ENCODE peak calls at places on chromosomes 3 and 15, in four cellular contexts. P is fibroblast of the conjunctiva, E is GDM1, L is Ammon's horn. Q is an unnamed sample.

GRCh38 chr3:155173771-155174170 is 93.7 kb downstream of the MME start:
- DNase-seq in L (no peak), E (no peak), P (no peak), Q (no peak)

GRCh38 chr15:50219820-50220219 is 37.8 kb downstream of the SLC27A2 start:
- DNase-seq in P (no peak), L (no peak), E (no peak), Q (peak; percentile 8)

GRCh38 chr3:136919799-136920580 is 37.8 kb upstream of the IL20RB start:
- DNase-seq in E (no peak), P (no peak), L (no peak), Q (no peak)

GRCh38 chr15:47404877-47405276 is 312.4 kb upstream of the SEMA6D start:
- DNase-seq in L (no peak), P (no peak), E (no peak), Q (no peak)

GRCh38 chr3:81452406-81452805 is 309.0 kb downstream of the GBE1 start:
- DNase-seq in P (no peak), L (no peak), E (no peak), Q (no peak)

GRCh38 chr3:171396048-171396447 is 64.2 kb downstream of the TNIK start:
- DNase-seq in E (no peak), L (no peak), P (no peak), Q (peak; percentile 38)

GRCh38 chr15:41284425-41285177 is 47.8 kb downstream of the OIP5 start:
- DNase-seq in L (peak; percentile 30), E (no peak), P (no peak), Q (no peak)

GRCh38 chr3:86937306-86937791 is 53.6 kb downstream of the VGLL3 start:
- DNase-seq in L (no peak), P (peak; percentile 71), E (no peak), Q (peak; percentile 75)

GRCh38 chr3:56783644-56784451 is 17.9 kb downstream of the ARHGEF3 start:
- DNase-seq in P (peak; percentile 34), E (peak; percentile 94), L (peak; percentile 81), Q (peak; percentile 94)

GRCh38 chr3:155079795-155080546 is at the start of gene MME:
- DNase-seq in P (peak; percentile 79), L (no peak), E (no peak), Q (peak; percentile 63)

GRCh38 chr15:59148160-59148810 is 43.3 kb downstream of the CCNB2 start:
- DNase-seq in P (no peak), L (no peak), E (no peak), Q (no peak)

GRCh38 chr3:42504334-42505202 is 2.1 kb downstream of the VIPR1 start:
- DNase-seq in P (no peak), L (no peak), E (no peak), Q (no peak)

GRCh38 chr3:132978464-132978863 is 59.7 kb upstream of the TMEM108 start:
- DNase-seq in E (no peak), L (no peak), P (no peak), Q (no peak)

GRCh38 chr3:10511809-10512494 is 6.6 kb upstream of the ATP2B2 start:
- DNase-seq in E (no peak), P (no peak), L (no peak), Q (peak; percentile 79)

GRCh38 chr15:74775132-74775562 is 6.7 kb upstream of the CSK start:
- DNase-seq in E (no peak), P (no peak), L (no peak), Q (no peak)

GRCh38 chr3:168877899-168878298 is 782.2 kb upstream of the GOLIM4 start:
- DNase-seq in E (no peak), P (no peak), L (no peak), Q (no peak)

GRCh38 chr3:61353353-61353752 is 102.1 kb upstream of the FHIT start:
- DNase-seq in E (no peak), P (no peak), L (peak; percentile 78), Q (no peak)

GRCh38 chr3:193857996-193858395 is 265.0 kb downstream of the OPA1 start:
- DNase-seq in L (no peak), P (peak; percentile 97), E (peak; percentile 75), Q (peak; percentile 96)

Q was measured in astrocyte of the spinal cord.